ENCODE peak calls at places on chromosomes 3 and 15, in nine cellular contexts. T, I, Q, G, W, N, P, X and H are unnamed samples.

GRCh38 chr15:98650871-98651481 is 2.6 kb downstream of the IGF1R start:
- DNase-seq in W (no peak), Q (peak; percentile 35), T (no peak), X (no peak), P (no peak), G (no peak), I (peak; percentile 53), N (no peak), H (no peak)

GRCh38 chr3:120102674-120103073 is 8.4 kb upstream of the GSK3B start:
- DNase-seq in W (no peak), Q (no peak), X (no peak), I (no peak), N (no peak), P (no peak), G (no peak), T (no peak), H (no peak)

GRCh38 chr15:42808921-42809320 is 72.0 kb upstream of the CDAN1 start:
- DNase-seq in Q (no peak), W (no peak), T (no peak), I (no peak), G (no peak), P (no peak), X (no peak), N (no peak), H (no peak)

GRCh38 chr3:140470962-140471361 is 206.9 kb upstream of the TRIM42 start:
- DNase-seq in T (no peak), N (no peak), G (no peak), Q (no peak), P (no peak), W (no peak), I (no peak), X (no peak), H (no peak)

GRCh38 chr15:81516461-81516860 is 142.4 kb upstream of the TMC3 start:
- DNase-seq in W (no peak), P (no peak), Q (no peak), T (no peak), N (no peak), G (no peak), I (peak; percentile 16), X (no peak), H (no peak)

GRCh38 chr15:70160267-70160666 is 62.5 kb upstream of the TLE3 start:
- DNase-seq in W (no peak), Q (no peak), G (no peak), T (no peak), P (no peak), X (no peak), I (peak; percentile 84), N (no peak), H (no peak)

GRCh38 chr3:100001514-100002270 is 112.6 kb downstream of the FILIP1L start:
- DNase-seq in X (no peak), G (no peak), W (no peak), N (no peak), P (no peak), T (no peak), Q (no peak), I (no peak), H (no peak)

GRCh38 chr3:197836244-197836643 is 45.2 kb downstream of the LRCH3 start:
- DNase-seq in N (no peak), W (no peak), I (no peak), G (no peak), X (no peak), Q (no peak), P (no peak), T (no peak), H (no peak)

GRCh38 chr15:66220587-66220986 is 33.0 kb downstream of the MEGF11 start:
- DNase-seq in G (no peak), I (no peak), W (no peak), Q (no peak), T (no peak), N (no peak), P (no peak), X (no peak), H (no peak)

GRCh38 chr3:172643780-172644179 is 67.1 kb downstream of the NCEH1 start:
- DNase-seq in I (no peak), G (no peak), N (no peak), X (no peak), Q (no peak), P (no peak), T (no peak), W (no peak), H (no peak)

GRCh38 chr15:78146437-78147154 is 2.6 kb upstream of the IDH3A start:
- DNase-seq in X (no peak), I (peak; percentile 19), G (no peak), P (no peak), N (no peak), Q (no peak), W (no peak), T (no peak), H (no peak)

GRCh38 chr15:66735909-66736305 is 33.9 kb downstream of the SMAD6 start:
- DNase-seq in X (no peak), N (no peak), I (no peak), T (no peak), G (no peak), P (no peak), W (no peak), Q (no peak), H (no peak)

GRCh38 chr3:70885636-70886035 is 573.2 kb upstream of the MDFIC2 start:
- DNase-seq in Q (no peak), X (no peak), I (no peak), W (no peak), T (no peak), P (no peak), N (no peak), G (no peak), H (no peak)

GRCh38 chr3:187257471-187257870 is 34.1 kb downstream of the MASP1 start:
- DNase-seq in N (no peak), X (no peak), W (no peak), Q (no peak), G (no peak), T (no peak), I (no peak), P (no peak), H (no peak)

GRCh38 chr3:183266454-183266853 is 13.4 kb downstream of the B3GNT5 start:
- DNase-seq in I (no peak), X (no peak), Q (no peak), N (no peak), G (no peak), P (no peak), W (no peak), T (no peak), H (no peak)

GRCh38 chr3:183265713-183266417 is 12.8 kb downstream of the B3GNT5 start:
- DNase-seq in I (peak; percentile 74), G (no peak), W (no peak), P (no peak), N (peak; percentile 81), T (no peak), X (no peak), Q (no peak), H (no peak)

GRCh38 chr3:183265157-183265642 is 12.1 kb downstream of the B3GNT5 start:
- DNase-seq in G (no peak), T (no peak), Q (no peak), X (no peak), N (no peak), P (peak; percentile 21), I (peak; percentile 48), W (no peak), H (no peak)

GRCh38 chr3:183262979-183263378 is 9.9 kb downstream of the B3GNT5 start:
- DNase-seq in N (no peak), X (no peak), W (no peak), G (no peak), Q (no peak), P (no peak), T (no peak), I (no peak), H (no peak)

DNA sequence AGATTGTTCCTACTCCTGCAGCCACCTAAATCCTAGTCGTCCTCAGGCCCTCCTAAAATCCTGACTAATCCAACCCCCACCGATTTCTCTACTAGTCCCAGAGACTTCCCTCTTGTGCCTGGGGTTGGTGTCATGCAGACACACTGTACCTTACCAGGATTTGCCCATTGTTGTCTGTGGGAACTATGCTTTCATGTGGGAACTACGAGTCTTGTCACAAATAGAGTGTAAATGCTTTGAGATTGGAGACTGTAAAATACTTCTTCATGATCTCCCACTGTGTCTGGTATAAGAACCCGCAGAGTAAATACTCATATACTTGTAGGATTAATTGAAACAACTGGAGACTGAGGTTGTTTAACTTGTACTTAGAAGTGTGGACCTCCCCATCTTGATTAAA is 11.2 kb downstream of the B3GNT5 start:
- DNase-seq in Q (no peak), G (no peak), T (no peak), W (no peak), X (no peak), N (no peak), I (no peak), P (no peak), H (no peak)
- H3K4me3 ChIP-seq in Q (no peak overlapping the region), G (no peak overlapping the region), T (no peak overlapping the region), W (no peak overlapping the region), X (no peak overlapping the region), N (no peak overlapping the region), I (no peak overlapping the region), P (no peak overlapping the region), H (no peak overlapping the region)

GRCh38 chr15:80207887-80208286 is 44.1 kb downstream of the CTXND1 start:
- DNase-seq in N (no peak), P (no peak), W (no peak), T (no peak), Q (no peak), G (no peak), X (no peak), I (peak; percentile 20), H (no peak)
- H3K4me3 ChIP-seq in N (no peak overlapping the region), P (no peak overlapping the region), W (no peak overlapping the region), T (no peak overlapping the region), Q (no peak overlapping the region), G (no peak overlapping the region), X (no peak overlapping the region), I (no peak overlapping the region), H (no peak overlapping the region)

DNA sequence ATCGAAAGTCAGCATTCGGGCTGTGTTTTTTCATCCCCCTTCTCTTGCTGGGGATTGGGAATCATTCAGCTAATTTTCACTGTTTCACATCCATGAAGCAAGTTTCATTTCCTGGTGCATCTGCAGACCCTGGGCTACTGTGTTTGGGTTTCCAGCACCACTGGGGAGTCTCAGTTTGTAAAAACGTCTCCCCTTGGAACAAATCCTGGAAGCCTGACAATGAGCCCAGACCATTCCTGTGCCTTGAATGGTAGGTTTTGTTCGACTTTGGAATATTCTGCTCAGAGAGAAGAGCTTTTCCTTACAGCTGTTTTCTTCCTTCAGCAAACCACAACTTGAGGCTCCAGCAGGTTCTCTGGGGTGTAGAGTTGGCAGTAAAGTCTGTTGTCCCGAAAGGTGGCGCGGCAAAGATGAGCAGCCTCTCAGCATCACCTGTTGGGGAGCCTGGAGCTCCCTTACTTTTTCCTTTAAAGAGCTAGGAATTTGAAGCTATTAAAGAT is 65.3 kb downstream of the BOC start:
- DNase-seq in W (no peak), X (no peak), Q (no peak), G (no peak), T (no peak), P (no peak), I (no peak), N (no peak), H (no peak)
- H3K4me3 ChIP-seq in W (no peak overlapping the region), X (no peak overlapping the region), Q (no peak overlapping the region), G (no peak overlapping the region), T (no peak overlapping the region), P (peak overlapping the region; percentile 31), I (peak overlapping the region; percentile 23), N (no peak overlapping the region), H (no peak overlapping the region)

DNA sequence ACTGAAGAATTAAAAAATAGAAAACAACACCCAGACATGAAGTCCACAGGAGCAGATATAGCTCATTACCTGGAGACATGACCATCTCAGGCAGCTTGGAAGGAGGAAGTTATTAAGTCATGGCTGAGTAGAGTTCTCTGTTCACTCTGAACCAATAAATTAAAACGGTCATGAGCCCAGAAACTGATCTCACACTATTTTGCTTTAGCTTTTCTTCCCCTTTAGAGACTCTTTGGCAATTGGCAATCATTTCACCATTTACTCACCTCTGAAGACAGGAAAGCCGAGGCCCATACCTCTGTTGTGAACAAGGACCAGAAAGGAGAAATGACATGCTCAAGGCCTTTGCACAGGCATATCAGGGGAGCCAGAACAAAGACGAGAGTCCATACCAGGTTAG is 26.6 kb downstream of the CLDN18 start:
- DNase-seq in T (no peak), G (no peak), N (no peak), X (no peak), Q (no peak), W (no peak), I (no peak), P (no peak), H (no peak)
- H3K4me3 ChIP-seq in T (no peak overlapping the region), G (no peak overlapping the region), N (no peak overlapping the region), X (no peak overlapping the region), Q (no peak overlapping the region), W (no peak overlapping the region), I (no peak overlapping the region), P (no peak overlapping the region), H (no peak overlapping the region)